ENCODE peak calls at places on chromosome 1, in five cellular contexts. T is uterus, X is hepatocyte, B is heart right ventricle, I is left ventricle myocardium inferior. Z is an unnamed sample.

GRCh38 chr1:46532498-46533178 is 18.8 kb downstream of the KNCN start:
- DNase-seq in X (peak), I (peak), T (peak), B (peak), Z (no peak)

GRCh38 chr1:110248746-110249145 is 38.6 kb downstream of the KCNC4 start:
- DNase-seq in T (no peak), X (no peak), B (no peak), I (no peak), Z (no peak)

GRCh38 chr1:56808385-56808784 is 10.8 kb downstream of the FYB2 start:
- DNase-seq in T (no peak), B (no peak), I (no peak), X (no peak), Z (no peak)

GRCh38 chr1:78086697-78087096 is 40.9 kb downstream of the GIPC2 start:
- DNase-seq in I (no peak), X (no peak), T (no peak), B (no peak), Z (no peak)

GRCh38 chr1:202056644-202057334 is 46.4 kb downstream of the ELF3 start:
- DNase-seq in I (peak), T (no peak), X (peak), B (peak), Z (peak)

GRCh38 chr1:77014396-77014795 is 147.1 kb downstream of the ST6GALNAC5 start:
- DNase-seq in I (no peak), B (no peak), X (no peak), T (no peak), Z (no peak)

GRCh38 chr1:69315823-69316222 is 251.9 kb upstream of the LRRC7 start:
- DNase-seq in B (no peak), X (peak), T (no peak), I (no peak), Z (no peak)

GRCh38 chr1:21175670-21176581 is 771 bp downstream of the EIF4G3 start:
- DNase-seq in B (peak), I (peak), X (peak), T (peak), Z (peak)

GRCh38 chr1:192539450-192540132 is 36.0 kb upstream of the RGS1 start:
- DNase-seq in T (no peak), X (peak), B (no peak), I (no peak), Z (peak)

GRCh38 chr1:75265792-75266191 is 131.6 kb downstream of the LHX8 start:
- DNase-seq in B (no peak), I (no peak), T (no peak), X (peak), Z (peak)

GRCh38 chr1:159889821-159890252 is 10.1 kb downstream of the CFAP45 start:
- DNase-seq in T (no peak), X (no peak), B (no peak), I (no peak), Z (peak)

GRCh38 chr1:18481921-18482701 is 1.4 kb downstream of the KLHDC7A start:
- DNase-seq in I (no peak), X (no peak), B (no peak), T (no peak), Z (no peak)

GRCh38 chr1:235791532-235792060 is 75.1 kb downstream of the LYST start:
- DNase-seq in X (no peak), T (no peak), B (no peak), I (no peak), Z (no peak)

GRCh38 chr1:33120436-33121231 is 39.7 kb downstream of the AZIN2 start:
- DNase-seq in X (no peak), B (no peak), T (no peak), I (no peak), Z (peak)

GRCh38 chr1:190377294-190377693 is 100.4 kb downstream of the BRINP3 start:
- DNase-seq in I (no peak), X (no peak), T (no peak), B (no peak), Z (no peak)

GRCh38 chr1:182337736-182338571 is 53.6 kb downstream of the GLUL start:
- DNase-seq in T (peak), B (peak), X (no peak), I (peak), Z (no peak)

GRCh38 chr1:36083635-36084501 is at the start of gene TEKT2:
- DNase-seq in I (no peak), B (no peak), T (no peak), X (peak), Z (no peak)

GRCh38 chr1:92509619-92510018 is 22.9 kb upstream of the GFI1 start:
- DNase-seq in X (no peak), I (no peak), B (no peak), T (no peak), Z (no peak)

GRCh38 chr1:171984262-171984661 is 143.0 kb downstream of the DNM3 start:
- DNase-seq in I (peak), B (peak), T (no peak), X (no peak), Z (no peak)

GRCh38 chr1:220123889-220124288 is 30.0 kb downstream of the IARS2 start:
- DNase-seq in T (no peak), I (no peak), B (no peak), X (no peak), Z (no peak)

GRCh38 chr1:243496173-243496553 is 240.3 kb downstream of the SDCCAG8 start:
- DNase-seq in X (no peak), B (peak), I (no peak), T (no peak), Z (no peak)

GRCh38 chr1:206465951-206466350 is 4.3 kb upstream of the IKBKE start:
- DNase-seq in T (no peak), I (no peak), B (no peak), X (no peak), Z (no peak)

GRCh38 chr1:228445867-228446584 is 29.4 kb upstream of the TRIM17 start:
- DNase-seq in B (peak), T (no peak), X (peak), I (no peak), Z (peak)

GRCh38 chr1:1401457-1402010 is 2.4 kb upstream of the CCNL2 start:
- DNase-seq in B (no peak), I (no peak), X (no peak), T (no peak), Z (no peak)

GRCh38 chr1:199075792-199076191 is 437.0 kb downstream of the PTPRC start:
- DNase-seq in B (no peak), I (no peak), T (no peak), X (no peak), Z (no peak)

GRCh38 chr1:109482796-109483638 is 688 bp upstream of the ATXN7L2 start:
- DNase-seq in B (peak), X (peak), I (no peak), T (peak), Z (no peak)

GRCh38 chr1:102239247-102239646 is 242.5 kb upstream of the OLFM3 start:
- DNase-seq in T (no peak), X (no peak), I (no peak), B (no peak), Z (no peak)

GRCh38 chr1:204096931-204097330 is 24.0 kb downstream of the SOX13 start:
- DNase-seq in T (no peak), I (no peak), B (no peak), X (no peak), Z (no peak)

GRCh38 chr1:148372731-148373130 is 110.4 kb downstream of the PPIAL4G start:
- DNase-seq in I (no peak), T (no peak), X (no peak), B (no peak), Z (no peak)

GRCh38 chr1:216223521-216223920 is 199.7 kb downstream of the USH2A start:
- DNase-seq in I (no peak), X (peak), B (no peak), T (no peak), Z (no peak)

GRCh38 chr1:38858833-38859560 is 575 bp downstream of the RRAGC start:
- DNase-seq in X (peak), T (peak), I (peak), B (peak), Z (peak)

GRCh38 chr1:20278692-20279130 is 12.0 kb upstream of the VWA5B1 start:
- DNase-seq in I (no peak), X (no peak), T (no peak), B (no peak), Z (no peak)

GRCh38 chr1:152024228-152024627 is 12.6 kb downstream of the S100A11 start:
- DNase-seq in T (no peak), B (no peak), X (no peak), I (no peak), Z (peak)

GRCh38 chr1:158691907-158692306 is 5.4 kb upstream of the SPTA1 start:
- DNase-seq in I (no peak), T (no peak), X (no peak), B (no peak), Z (no peak)
- H3K27ac ChIP-seq in I (no peak), T (no peak), X (no peak), B (no peak), Z (no peak)

GRCh38 chr1:173187838-173188237 is 19.3 kb downstream of the TNFSF4 start:
- DNase-seq in T (no peak), X (no peak), I (no peak), B (no peak), Z (no peak)
- TF ChIP-seq CTCF in T (no peak), X (no peak), I (no peak), B (no peak), Z (no peak)

GRCh38 chr1:8937701-8938100 is 8.0 kb upstream of the CA6 start:
- DNase-seq in T (no peak), X (no peak), I (no peak), B (no peak), Z (no peak)
- H3K27ac ChIP-seq in T (no peak), X (no peak), I (peak), B (no peak), Z (no peak)

GRCh38 chr1:244559561-244559960 is 93.4 kb upstream of the DESI2 start:
- DNase-seq in B (no peak), X (no peak), I (no peak), T (no peak), Z (no peak)

GRCh38 chr1:244557565-244557964 is 95.4 kb upstream of the DESI2 start:
- DNase-seq in B (no peak), X (no peak), I (no peak), T (no peak), Z (no peak)

GRCh38 chr1:244552336-244552735 is 91.3 kb downstream of the CATSPERE start:
- DNase-seq in B (no peak), T (no peak), X (no peak), I (no peak), Z (peak)

DNA sequence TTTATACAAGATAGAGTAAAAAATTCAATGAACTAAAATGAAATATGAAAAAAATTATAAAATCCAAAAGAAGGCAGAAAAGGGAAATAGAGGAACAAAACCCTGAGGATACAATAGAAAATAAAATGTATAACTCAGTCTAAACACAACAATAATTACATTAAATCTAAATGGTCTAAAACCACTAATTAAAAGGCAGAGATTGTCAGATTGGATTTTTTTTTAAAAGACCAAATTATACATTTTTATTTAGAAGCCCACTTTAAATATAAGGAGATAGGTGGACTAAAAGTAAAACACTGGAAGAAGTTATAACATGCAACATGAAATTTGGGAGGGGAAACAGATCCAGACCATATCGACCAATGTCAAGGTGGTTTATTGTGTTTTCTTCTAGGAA is 95.2 kb downstream of the CATSPERE start:
- DNase-seq in T (no peak), X (no peak), B (no peak), I (no peak), Z (no peak)
- TF ChIP-seq CTCF in T (no peak), X (no peak), B (no peak), I (no peak), Z (no peak)

GRCh38 chr1:240866724-240867123 is 254.8 kb upstream of the GREM2 start:
- DNase-seq in X (no peak), B (no peak), T (no peak), I (no peak), Z (no peak)

DNA sequence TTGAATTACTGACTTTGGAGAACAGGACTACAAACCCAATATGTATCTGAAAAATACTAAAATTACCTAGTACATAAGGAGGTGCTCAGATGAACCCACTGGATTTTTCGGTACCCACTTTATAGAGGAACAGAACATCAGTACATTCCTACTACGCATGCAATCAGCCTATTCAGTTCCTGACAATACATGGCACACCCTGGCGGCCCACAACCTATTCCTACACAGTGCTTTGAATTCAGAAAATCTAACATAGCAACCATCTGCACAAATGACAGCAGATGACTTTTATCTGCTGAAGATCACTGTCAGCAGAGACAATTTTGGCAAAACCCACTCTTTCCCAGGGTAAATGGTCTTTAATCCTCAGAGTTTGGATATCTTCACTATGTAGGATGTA is 257.1 kb upstream of the GREM2 start:
- DNase-seq in I (no peak), X (no peak), B (no peak), T (no peak), Z (no peak)
- H3K27ac ChIP-seq in I (no peak), X (no peak), B (no peak), T (no peak), Z (no peak)